ENCODE peak calls at places on chromosomes 1 and 21, in ten cellular contexts. E is NAMALWA; M is DND-41; Z is Calu3; B is naive thymus-derived CD4-positive, alpha-beta T cell; R is T follicular helper cell; A is neural crest cell; G is retina; S is activated CD4-positive, alpha-beta T cell treated with anti-CD3 and anti-CD28 coated beads, Interleukin-2, amount 50 U/mL, for 24 hours; W is breast epithelium. U is an unnamed sample.

GRCh38 chr1:241749041-241749798 is 97.1 kb downstream of the WDR64 start:
- DNase-seq in E (no peak), W (no peak), R (no peak), Z (no peak), A (no peak), M (no peak), B (no peak), G (no peak), S (no peak), U (no peak)

GRCh38 chr21:25560151-25560783 is 47.0 kb downstream of the MRPL39 start:
- DNase-seq in R (no peak), M (no peak), E (no peak), W (no peak), S (no peak), B (no peak), Z (no peak), G (no peak), A (no peak), U (no peak)

GRCh38 chr1:93324486-93325464 is 20.9 kb upstream of the DR1 start:
- DNase-seq in R (no peak), S (no peak), B (no peak), M (no peak), Z (peak), E (no peak), W (no peak), A (no peak), G (no peak), U (peak)

GRCh38 chr21:39312112-39313041 is 1.1 kb downstream of the BRWD1 start:
- DNase-seq in R (peak), S (peak), E (peak), B (peak), W (peak), M (peak), A (peak), G (peak), Z (peak), U (no peak)

GRCh38 chr1:150127868-150128267 is 21.8 kb upstream of the PLEKHO1 start:
- DNase-seq in R (no peak), G (no peak), W (no peak), Z (no peak), M (no peak), A (no peak), B (no peak), E (no peak), S (no peak), U (no peak)

GRCh38 chr1:37307907-37308570 is 166.3 kb upstream of the ZC3H12A start:
- DNase-seq in M (no peak), Z (no peak), B (no peak), R (no peak), A (no peak), W (no peak), S (no peak), E (no peak), G (no peak), U (no peak)

GRCh38 chr1:1924849-1925248 is 5.8 kb upstream of the TMEM52 start:
- DNase-seq in A (no peak), M (no peak), B (no peak), Z (no peak), G (no peak), R (no peak), S (no peak), E (no peak), W (no peak), U (no peak)

GRCh38 chr21:29217818-29218252 is 80.9 kb upstream of the BACH1 start:
- DNase-seq in B (no peak), Z (peak), S (no peak), A (no peak), G (no peak), M (no peak), W (no peak), E (no peak), R (no peak), U (peak)

GRCh38 chr1:233520510-233521191 is 93.3 kb upstream of the KCNK1 start:
- DNase-seq in W (no peak), A (no peak), B (no peak), G (no peak), M (no peak), Z (peak), S (no peak), E (no peak), R (no peak), U (no peak)

GRCh38 chr1:220487297-220487820 is 40.6 kb upstream of the MARK1 start:
- DNase-seq in M (no peak), E (peak), R (no peak), W (no peak), B (no peak), S (no peak), A (peak), G (no peak), Z (peak), U (no peak)

GRCh38 chr1:110057963-110058518 is 12.4 kb downstream of the ALX3 start:
- DNase-seq in M (no peak), R (no peak), W (no peak), A (no peak), G (no peak), B (no peak), Z (no peak), E (no peak), S (no peak), U (no peak)

GRCh38 chr1:66750578-66750977 is 1.7 kb upstream of the DYNLT5 start:
- DNase-seq in E (no peak), M (no peak), R (no peak), S (no peak), A (no peak), G (no peak), Z (no peak), B (no peak), W (no peak), U (no peak)

GRCh38 chr1:86137458-86137857 is 19.1 kb downstream of the COL24A1 start:
- DNase-seq in E (peak), S (no peak), B (no peak), R (no peak), A (no peak), Z (no peak), W (no peak), G (no peak), M (no peak), U (peak)

GRCh38 chr1:172905452-172905851 is 145.3 kb downstream of the TNFSF18 start:
- DNase-seq in B (no peak), G (no peak), M (no peak), S (no peak), R (no peak), Z (no peak), E (no peak), W (no peak), A (no peak), U (no peak)

GRCh38 chr1:2871246-2871815 is 69.8 kb upstream of the TTC34 start:
- DNase-seq in G (no peak), W (no peak), A (no peak), R (no peak), M (no peak), B (no peak), Z (no peak), S (no peak), E (no peak), U (no peak)

GRCh38 chr1:31748265-31748859 is 15.8 kb downstream of the ADGRB2 start:
- DNase-seq in S (no peak), W (no peak), Z (no peak), R (no peak), M (no peak), A (no peak), G (no peak), B (no peak), E (no peak), U (no peak)

GRCh38 chr1:8441466-8441865 is 123.6 kb downstream of the SLC45A1 start:
- DNase-seq in W (no peak), R (no peak), M (no peak), G (no peak), S (no peak), A (no peak), B (no peak), E (no peak), Z (no peak), U (no peak)

GRCh38 chr1:113027008-113027407 is 46.0 kb upstream of the LRIG2 start:
- DNase-seq in E (no peak), S (no peak), G (no peak), W (no peak), M (no peak), A (no peak), Z (no peak), R (no peak), B (no peak), U (no peak)

GRCh38 chr1:162629651-162630050 is 2.6 kb upstream of the DDR2 start:
- DNase-seq in E (no peak), G (no peak), W (no peak), B (no peak), S (no peak), M (no peak), A (no peak), Z (no peak), R (no peak), U (peak)

GRCh38 chr1:156487862-156488261 is 12.7 kb downstream of the MEF2D start:
- DNase-seq in R (no peak), S (no peak), W (no peak), G (no peak), B (no peak), M (no peak), A (no peak), Z (no peak), E (no peak), U (no peak)

GRCh38 chr1:35726814-35727433 is 8.2 kb upstream of the C1orf216 start:
- DNase-seq in R (peak), M (peak), Z (peak), G (peak), E (peak), A (peak), B (no peak), S (no peak), W (no peak), U (no peak)

GRCh38 chr1:116243673-116244101 is 129.4 kb upstream of the ATP1A1 start:
- DNase-seq in R (no peak), S (no peak), M (no peak), Z (no peak), A (no peak), E (no peak), W (no peak), G (no peak), B (no peak), U (no peak)

GRCh38 chr1:204711103-204711946 is 25.8 kb upstream of the LRRN2 start:
- DNase-seq in G (no peak), A (no peak), W (no peak), Z (no peak), S (no peak), E (no peak), R (no peak), B (no peak), M (no peak), U (no peak)

GRCh38 chr21:26131554-26131953 is 39.0 kb downstream of the APP start:
- DNase-seq in R (no peak), Z (no peak), S (no peak), G (no peak), B (no peak), W (no peak), M (no peak), E (no peak), A (no peak), U (no peak)

GRCh38 chr1:194865367-194865766 is 1679.0 kb upstream of the B3GALT2 start:
- DNase-seq in S (no peak), E (peak), M (no peak), W (no peak), Z (no peak), A (no peak), R (no peak), G (no peak), B (no peak), U (no peak)

GRCh38 chr1:154735801-154736163 is 127.8 kb upstream of the ADAR start:
- DNase-seq in B (no peak), A (no peak), M (no peak), W (no peak), G (no peak), Z (no peak), R (no peak), S (no peak), E (no peak), U (no peak)

GRCh38 chr1:41673806-41674205 is 189.3 kb upstream of the EDN2 start:
- DNase-seq in G (no peak), A (no peak), Z (no peak), E (peak), M (peak), B (peak), W (peak), R (peak), S (no peak), U (no peak)

GRCh38 chr1:41954533-41954944 is 35.8 kb upstream of the HIVEP3 start:
- DNase-seq in W (no peak), E (no peak), M (no peak), B (no peak), S (no peak), G (peak), R (no peak), A (no peak), Z (peak), U (no peak)

GRCh38 chr1:201261771-201262547 is 21.3 kb upstream of the PKP1 start:
- DNase-seq in A (no peak), E (no peak), B (no peak), W (no peak), M (no peak), S (no peak), R (no peak), G (no peak), Z (no peak), U (no peak)